ENCODE peak calls at places on chromosomes 2 and 18, in seven cellular contexts. One of them, this sample, is unnamed.

GRCh38 chr2:130749641-130750040 is 5.7 kb upstream of the AMER3 start:
- DNase-seq in stimulated activated CD8-positive, alpha-beta memory T cell treated with anti-CD3 and anti-CD28 coated beads, Interleukin-4, amount 100 ng/mL, for 24 hours: no peak
- DNase-seq in prostate gland: no peak
- DNase-seq in C1 segment of cervical spinal cord: no peak
- DNase-seq in amniotic epithelial cell: no peak
- DNase-seq in activated B cell treated with CpG ODN at 0.5 μM for 24 hours: no peak
- DNase-seq in mucosa of descending colon: no peak
- DNase-seq in this sample: no peak

GRCh38 chr2:233329489-233330135 is 22.0 kb downstream of the SAG start:
- DNase-seq in prostate gland: no peak
- DNase-seq in activated B cell treated with CpG ODN at 0.5 μM for 24 hours: no peak
- DNase-seq in amniotic epithelial cell: peak
- DNase-seq in C1 segment of cervical spinal cord: no peak
- DNase-seq in stimulated activated CD8-positive, alpha-beta memory T cell treated with anti-CD3 and anti-CD28 coated beads, Interleukin-4, amount 100 ng/mL, for 24 hours: no peak
- DNase-seq in mucosa of descending colon: no peak
- DNase-seq in this sample: no peak

GRCh38 chr2:110655701-110656100 is 22.2 kb downstream of the BUB1 start:
- DNase-seq in C1 segment of cervical spinal cord: no peak
- DNase-seq in prostate gland: no peak
- DNase-seq in activated B cell treated with CpG ODN at 0.5 μM for 24 hours: no peak
- DNase-seq in stimulated activated CD8-positive, alpha-beta memory T cell treated with anti-CD3 and anti-CD28 coated beads, Interleukin-4, amount 100 ng/mL, for 24 hours: no peak
- DNase-seq in amniotic epithelial cell: no peak
- DNase-seq in mucosa of descending colon: no peak
- DNase-seq in this sample: no peak

GRCh38 chr2:28082131-28082530 is 191.6 kb downstream of the BABAM2 start:
- DNase-seq in amniotic epithelial cell: peak
- DNase-seq in mucosa of descending colon: no peak
- DNase-seq in activated B cell treated with CpG ODN at 0.5 μM for 24 hours: no peak
- DNase-seq in C1 segment of cervical spinal cord: no peak
- DNase-seq in stimulated activated CD8-positive, alpha-beta memory T cell treated with anti-CD3 and anti-CD28 coated beads, Interleukin-4, amount 100 ng/mL, for 24 hours: no peak
- DNase-seq in prostate gland: no peak
- DNase-seq in this sample: no peak

GRCh38 chr2:150125708-150126107 is 361.8 kb downstream of the RND3 start:
- DNase-seq in mucosa of descending colon: no peak
- DNase-seq in amniotic epithelial cell: peak
- DNase-seq in stimulated activated CD8-positive, alpha-beta memory T cell treated with anti-CD3 and anti-CD28 coated beads, Interleukin-4, amount 100 ng/mL, for 24 hours: no peak
- DNase-seq in C1 segment of cervical spinal cord: no peak
- DNase-seq in activated B cell treated with CpG ODN at 0.5 μM for 24 hours: no peak
- DNase-seq in prostate gland: no peak
- DNase-seq in this sample: no peak

GRCh38 chr2:25936889-25937545 is 45.3 kb downstream of the KIF3C start:
- DNase-seq in C1 segment of cervical spinal cord: peak
- DNase-seq in mucosa of descending colon: no peak
- DNase-seq in prostate gland: peak
- DNase-seq in amniotic epithelial cell: peak
- DNase-seq in stimulated activated CD8-positive, alpha-beta memory T cell treated with anti-CD3 and anti-CD28 coated beads, Interleukin-4, amount 100 ng/mL, for 24 hours: no peak
- DNase-seq in activated B cell treated with CpG ODN at 0.5 μM for 24 hours: no peak
- DNase-seq in this sample: no peak

GRCh38 chr2:112630268-112630667 is 15.5 kb upstream of the SLC20A1 start:
- DNase-seq in mucosa of descending colon: no peak
- DNase-seq in C1 segment of cervical spinal cord: no peak
- DNase-seq in amniotic epithelial cell: no peak
- DNase-seq in stimulated activated CD8-positive, alpha-beta memory T cell treated with anti-CD3 and anti-CD28 coated beads, Interleukin-4, amount 100 ng/mL, for 24 hours: no peak
- DNase-seq in prostate gland: no peak
- DNase-seq in activated B cell treated with CpG ODN at 0.5 μM for 24 hours: no peak
- DNase-seq in this sample: no peak

GRCh38 chr2:191571163-191571769 is 106.7 kb upstream of the NABP1 start:
- DNase-seq in C1 segment of cervical spinal cord: no peak
- DNase-seq in prostate gland: no peak
- DNase-seq in activated B cell treated with CpG ODN at 0.5 μM for 24 hours: no peak
- DNase-seq in amniotic epithelial cell: peak
- DNase-seq in mucosa of descending colon: peak
- DNase-seq in stimulated activated CD8-positive, alpha-beta memory T cell treated with anti-CD3 and anti-CD28 coated beads, Interleukin-4, amount 100 ng/mL, for 24 hours: no peak
- DNase-seq in this sample: no peak

GRCh38 chr2:11527001-11527400 is 6.8 kb upstream of the GREB1 start:
- DNase-seq in prostate gland: no peak
- DNase-seq in amniotic epithelial cell: no peak
- DNase-seq in activated B cell treated with CpG ODN at 0.5 μM for 24 hours: no peak
- DNase-seq in mucosa of descending colon: no peak
- DNase-seq in stimulated activated CD8-positive, alpha-beta memory T cell treated with anti-CD3 and anti-CD28 coated beads, Interleukin-4, amount 100 ng/mL, for 24 hours: no peak
- DNase-seq in C1 segment of cervical spinal cord: no peak
- DNase-seq in this sample: no peak

GRCh38 chr18:48142353-48142752 is 211.9 kb upstream of the SMAD2 start:
- DNase-seq in amniotic epithelial cell: no peak
- DNase-seq in C1 segment of cervical spinal cord: no peak
- DNase-seq in prostate gland: no peak
- DNase-seq in activated B cell treated with CpG ODN at 0.5 μM for 24 hours: no peak
- DNase-seq in stimulated activated CD8-positive, alpha-beta memory T cell treated with anti-CD3 and anti-CD28 coated beads, Interleukin-4, amount 100 ng/mL, for 24 hours: no peak
- DNase-seq in mucosa of descending colon: no peak
- DNase-seq in this sample: no peak

GRCh38 chr2:144938308-144938709 is 418.4 kb upstream of the ZEB2 start:
- DNase-seq in C1 segment of cervical spinal cord: no peak
- DNase-seq in mucosa of descending colon: peak
- DNase-seq in stimulated activated CD8-positive, alpha-beta memory T cell treated with anti-CD3 and anti-CD28 coated beads, Interleukin-4, amount 100 ng/mL, for 24 hours: no peak
- DNase-seq in amniotic epithelial cell: peak
- DNase-seq in prostate gland: no peak
- DNase-seq in activated B cell treated with CpG ODN at 0.5 μM for 24 hours: no peak
- DNase-seq in this sample: no peak

GRCh38 chr2:119429225-119430000 is 2.2 kb upstream of the TMEM37 start:
- DNase-seq in stimulated activated CD8-positive, alpha-beta memory T cell treated with anti-CD3 and anti-CD28 coated beads, Interleukin-4, amount 100 ng/mL, for 24 hours: no peak
- DNase-seq in amniotic epithelial cell: peak
- DNase-seq in prostate gland: no peak
- DNase-seq in C1 segment of cervical spinal cord: no peak
- DNase-seq in activated B cell treated with CpG ODN at 0.5 μM for 24 hours: no peak
- DNase-seq in mucosa of descending colon: no peak
- DNase-seq in this sample: no peak

GRCh38 chr18:70920840-70921374 is 632.1 kb downstream of the SOCS6 start:
- DNase-seq in activated B cell treated with CpG ODN at 0.5 μM for 24 hours: no peak
- DNase-seq in mucosa of descending colon: no peak
- DNase-seq in stimulated activated CD8-positive, alpha-beta memory T cell treated with anti-CD3 and anti-CD28 coated beads, Interleukin-4, amount 100 ng/mL, for 24 hours: no peak
- DNase-seq in prostate gland: no peak
- DNase-seq in C1 segment of cervical spinal cord: no peak
- DNase-seq in amniotic epithelial cell: no peak
- DNase-seq in this sample: peak

GRCh38 chr18:40849856-40850255 is 1105.2 kb upstream of the PIK3C3 start:
- DNase-seq in C1 segment of cervical spinal cord: no peak
- DNase-seq in stimulated activated CD8-positive, alpha-beta memory T cell treated with anti-CD3 and anti-CD28 coated beads, Interleukin-4, amount 100 ng/mL, for 24 hours: no peak
- DNase-seq in prostate gland: no peak
- DNase-seq in amniotic epithelial cell: no peak
- DNase-seq in activated B cell treated with CpG ODN at 0.5 μM for 24 hours: no peak
- DNase-seq in mucosa of descending colon: no peak
- DNase-seq in this sample: no peak

GRCh38 chr2:126891681-126892500 is 6.8 kb upstream of the TEX51 start:
- DNase-seq in C1 segment of cervical spinal cord: peak
- DNase-seq in mucosa of descending colon: no peak
- DNase-seq in amniotic epithelial cell: no peak
- DNase-seq in prostate gland: no peak
- DNase-seq in activated B cell treated with CpG ODN at 0.5 μM for 24 hours: no peak
- DNase-seq in stimulated activated CD8-positive, alpha-beta memory T cell treated with anti-CD3 and anti-CD28 coated beads, Interleukin-4, amount 100 ng/mL, for 24 hours: no peak
- DNase-seq in this sample: no peak

This sample was measured in Right ventricle myocardium inferior.